ENCODE peak calls at places on chromosome 13, in eight cellular contexts. O, V, J, S, G, Z, W and I are unnamed samples.
A peak's percentile ranks its signal among the peaks of the same experiment; 100 is the strongest.

GRCh38 chr13:91531646-91532045 is 133.2 kb downstream of the GPC5 start:
- DNase-seq in O (no peak), V (no peak), J (no peak), S (no peak), G (no peak), Z (no peak), W (no peak), I (no peak)

GRCh38 chr13:49540552-49540951 is 44.8 kb downstream of the PHF11 start:
- DNase-seq in O (no peak), V (peak; percentile 60), J (no peak), S (no peak), G (no peak), Z (peak; percentile 62), W (no peak), I (no peak)

GRCh38 chr13:108346376-108346775 is 76.9 kb downstream of the TNFSF13B start:
- DNase-seq in O (no peak), V (no peak), J (no peak), S (no peak), G (no peak), Z (no peak), W (no peak), I (no peak)

GRCh38 chr13:84570831-84571230 is 688.6 kb upstream of the SLITRK1 start:
- DNase-seq in O (no peak), V (no peak), J (no peak), S (no peak), G (no peak), Z (peak; percentile 63), W (no peak), I (no peak)

GRCh38 chr13:93226623-93227279 is at the start of gene GPC6:
- DNase-seq in O (no peak), V (peak; percentile 97), J (peak; percentile 94), S (peak; percentile 60), G (peak; percentile 57), Z (peak; percentile 95), W (no peak), I (no peak)

GRCh38 chr13:93218583-93218982 is 8.0 kb upstream of the GPC6 start:
- DNase-seq in O (no peak), V (no peak), J (no peak), S (no peak), G (no peak), Z (peak; percentile 5), W (no peak), I (no peak)

GRCh38 chr13:61486496-61486895 is 70.8 kb upstream of the PCDH20 start:
- DNase-seq in O (no peak), V (no peak), J (no peak), S (no peak), G (no peak), Z (no peak), W (no peak), I (no peak)

GRCh38 chr13:43153436-43154082 is 130.2 kb downstream of the DNAJC15 start:
- DNase-seq in O (peak; percentile 23), V (peak; percentile 73), J (peak; percentile 48), S (no peak), G (no peak), Z (peak; percentile 44), W (no peak), I (no peak)

GRCh38 chr13:63435668-63436275 is 2020.1 kb upstream of the PCDH20 start:
- DNase-seq in O (no peak), V (peak; percentile 97), J (peak; percentile 96), S (no peak), G (no peak), Z (peak; percentile 100), W (no peak), I (no peak)

GRCh38 chr13:26601669-26602068 is 44.2 kb downstream of the WASF3 start:
- DNase-seq in O (no peak), V (peak; percentile 40), J (peak; percentile 73), S (no peak), G (no peak), Z (peak; percentile 59), W (no peak), I (no peak)

GRCh38 chr13:22749626-22750025 is 431.2 kb upstream of the SGCG start:
- DNase-seq in O (no peak), V (no peak), J (no peak), S (no peak), G (no peak), Z (no peak), W (no peak), I (no peak)

GRCh38 chr13:86757236-86757978 is 913.8 kb upstream of the SLITRK5 start:
- DNase-seq in O (no peak), V (no peak), J (no peak), S (no peak), G (no peak), Z (no peak), W (no peak), I (no peak)

GRCh38 chr13:22927008-22927393 is 253.8 kb upstream of the SGCG start:
- DNase-seq in O (no peak), V (no peak), J (no peak), S (no peak), G (no peak), Z (no peak), W (no peak), I (peak; percentile 73)

GRCh38 chr13:33735276-33735675 is 82.7 kb upstream of the RFC3 start:
- DNase-seq in O (no peak), V (no peak), J (no peak), S (no peak), G (no peak), Z (no peak), W (no peak), I (no peak)

GRCh38 chr13:95676100-95676774 is 702 bp upstream of the DNAJC3 start:
- DNase-seq in O (no peak), V (peak; percentile 53), J (peak; percentile 41), S (peak; percentile 21), G (peak; percentile 53), Z (peak; percentile 39), W (no peak), I (no peak)

GRCh38 chr13:52848455-52849190 is at the start of gene PCDH8:
- DNase-seq in O (no peak), V (peak; percentile 2), J (no peak), S (peak; percentile 77), G (no peak), Z (no peak), W (peak; percentile 79), I (no peak)

GRCh38 chr13:97267418-97268059 is 45.4 kb downstream of the MBNL2 start:
- DNase-seq in O (no peak), V (no peak), J (no peak), S (no peak), G (no peak), Z (no peak), W (no peak), I (no peak)

GRCh38 chr13:52615817-52616216 is 26.4 kb upstream of the HNRNPA1L2 start:
- DNase-seq in O (no peak), V (no peak), J (no peak), S (no peak), G (no peak), Z (no peak), W (no peak), I (no peak)

GRCh38 chr13:41465215-41465907 is 8.0 kb downstream of the RGCC start:
- DNase-seq in O (no peak), V (peak; percentile 70), J (peak; percentile 70), S (no peak), G (peak; percentile 84), Z (peak; percentile 94), W (no peak), I (no peak)

GRCh38 chr13:112177459-112177858 is 110.5 kb downstream of the SOX1 start:
- DNase-seq in O (no peak), V (no peak), J (no peak), S (no peak), G (no peak), Z (no peak), W (no peak), I (no peak)

GRCh38 chr13:95343944-95344343 is 42.7 kb upstream of the ABCC4 start:
- DNase-seq in O (no peak), V (peak; percentile 56), J (no peak), S (no peak), G (no peak), Z (no peak), W (no peak), I (no peak)

GRCh38 chr13:67726979-67727378 is 496.8 kb upstream of the PCDH9 start:
- DNase-seq in O (no peak), V (no peak), J (no peak), S (no peak), G (no peak), Z (no peak), W (no peak), I (no peak)
- TF ChIP-seq CTCF in O (no peak), V (no peak), J (no peak), S (no peak), G (no peak), Z (no peak), W (no peak), I (no peak)

DNA sequence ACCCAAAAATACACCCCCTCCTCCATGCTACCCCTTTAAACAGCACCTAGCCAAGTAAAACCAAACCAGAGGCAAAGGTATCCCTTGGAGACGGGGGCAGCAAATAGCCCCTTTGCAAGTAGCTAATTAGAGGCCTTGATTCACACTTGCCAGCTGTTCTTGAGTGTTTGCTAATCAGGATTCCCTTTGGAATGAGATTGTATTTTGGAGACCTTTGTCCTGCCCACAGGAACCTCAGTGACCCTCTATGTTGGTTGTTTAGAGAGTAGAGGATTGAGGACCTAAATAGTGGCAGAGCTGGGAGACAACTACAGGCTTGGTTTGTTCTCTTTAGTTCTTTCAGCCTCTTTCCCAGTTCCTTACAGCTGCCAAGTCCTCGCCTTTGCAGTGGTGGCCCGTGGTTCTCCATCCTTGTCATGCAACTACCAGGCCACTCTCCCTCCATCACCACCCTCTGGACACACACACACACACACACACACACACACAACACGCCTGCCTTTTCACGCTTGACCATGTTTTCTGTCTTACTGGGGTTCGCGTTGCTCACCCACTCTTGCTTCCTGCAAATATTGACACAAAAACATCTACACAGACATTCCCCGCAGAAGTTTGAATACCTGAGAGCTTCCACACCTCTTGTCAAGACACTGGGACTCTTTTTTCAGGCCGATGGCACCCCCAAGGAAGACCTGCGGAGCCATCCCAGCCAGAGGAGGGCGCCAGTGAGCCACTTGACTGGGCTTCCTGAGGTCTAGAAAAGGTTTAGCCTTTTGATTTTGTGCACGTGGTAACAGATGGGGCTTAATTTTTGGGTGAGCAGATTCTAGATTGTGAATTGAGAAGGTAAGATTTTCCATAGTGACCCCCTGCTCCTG is 80.0 kb upstream of the GPR183 start:
- DNase-seq in O (no peak), V (peak; percentile 25), J (no peak), S (peak; percentile 83), G (no peak), Z (no peak), W (peak; percentile 51), I (peak; percentile 77)
- TF ChIP-seq CTCF in O (peak; percentile 82), V (peak; percentile 63), J (peak; percentile 52), S (peak; percentile 66), G (peak; percentile 50), Z (peak; percentile 43), W (peak; percentile 72), I (peak; percentile 48)

GRCh38 chr13:64855506-64855905 is 2374.6 kb downstream of the PCDH9 start:
- DNase-seq in O (no peak), V (peak; percentile 65), J (peak; percentile 6), S (no peak), G (no peak), Z (peak; percentile 37), W (no peak), I (no peak)
- TF ChIP-seq CTCF in O (no peak), V (no peak), J (no peak), S (no peak), G (no peak), Z (no peak), W (no peak), I (no peak)

GRCh38 chr13:101783554-101783953 is 331.1 kb downstream of the ITGBL1 start:
- DNase-seq in O (no peak), V (no peak), J (no peak), S (no peak), G (no peak), Z (no peak), W (no peak), I (no peak)

GRCh38 chr13:101784313-101784712 is 331.8 kb downstream of the ITGBL1 start:
- DNase-seq in O (no peak), V (no peak), J (no peak), S (no peak), G (no peak), Z (no peak), W (no peak), I (no peak)

GRCh38 chr13:101785858-101786257 is 333.4 kb downstream of the ITGBL1 start:
- DNase-seq in O (no peak), V (no peak), J (peak; percentile 6), S (peak; percentile 49), G (no peak), Z (peak; percentile 3), W (no peak), I (no peak)
- TF ChIP-seq CTCF in O (no peak), V (no peak), J (peak; percentile 15), S (no peak), G (no peak), Z (peak; percentile 22), W (peak; percentile 54), I (peak; percentile 62)